ENCODE peak calls at places on chromosomes 5 and 9, in six cellular contexts. I is AG09309, J is dorsolateral prefrontal cortex, U is heart left ventricle, D is HT1080, L is HTR-8/SVneo. W is an unnamed sample.

GRCh38 chr9:116979461-116979860 is 292.4 kb downstream of the TRIM32 start:
- DNase-seq in U (no peak), I (no peak), D (peak; percentile 67), L (no peak), J (no peak), W (no peak)

GRCh38 chr5:142869883-142870282 is 99.7 kb downstream of the ARHGAP26 start:
- DNase-seq in L (no peak), J (no peak), U (no peak), I (no peak), D (peak; percentile 16), W (no peak)

GRCh38 chr5:54924487-54924886 is 60.9 kb downstream of the ESM1 start:
- DNase-seq in L (no peak), J (no peak), U (no peak), D (no peak), I (no peak), W (no peak)

GRCh38 chr9:99666571-99666970 is 155.1 kb upstream of the NR4A3 start:
- DNase-seq in D (no peak), U (no peak), I (no peak), L (no peak), J (no peak), W (no peak)

GRCh38 chr5:114924784-114925183 is 244.9 kb downstream of the TRIM36 start:
- DNase-seq in D (peak; percentile 11), U (no peak), I (no peak), L (no peak), J (no peak), W (no peak)

GRCh38 chr5:76082790-76083554 is at the start of gene SV2C:
- DNase-seq in D (peak; percentile 5), U (no peak), I (no peak), L (peak; percentile 4), J (no peak), W (no peak)

GRCh38 chr9:110069326-110070248 is 138.4 kb downstream of the C9orf152 start:
- DNase-seq in U (peak; percentile 70), I (peak; percentile 89), L (peak; percentile 54), D (peak; percentile 97), J (no peak), W (peak; percentile 53)

GRCh38 chr9:106104887-106105286 is 410.5 kb downstream of the TMEM38B start:
- DNase-seq in D (no peak), U (no peak), I (no peak), J (no peak), L (no peak), W (no peak)

GRCh38 chr9:127970401-127971313 is 10.1 kb downstream of the EEIG1 start:
- DNase-seq in U (peak; percentile 27), J (no peak), D (no peak), I (no peak), L (no peak), W (no peak)

GRCh38 chr5:14110196-14110595 is 32.9 kb upstream of the TRIO start:
- DNase-seq in D (no peak), L (no peak), J (no peak), U (no peak), I (no peak), W (no peak)

GRCh38 chr9:134629061-134629585 is 12.5 kb upstream of the COL5A1 start:
- DNase-seq in L (no peak), I (no peak), J (peak; percentile 16), U (no peak), D (no peak), W (no peak)

GRCh38 chr5:87599778-87600177 is 187.0 kb upstream of the CCNH start:
- DNase-seq in U (no peak), I (no peak), L (no peak), J (no peak), D (no peak), W (no peak)

GRCh38 chr9:8571648-8572047 is 772.1 kb upstream of the DMAC1 start:
- DNase-seq in U (no peak), J (no peak), I (no peak), D (no peak), L (no peak), W (no peak)

GRCh38 chr9:109319072-109319630 is 1.7 kb downstream of the EPB41L4B start:
- DNase-seq in D (no peak), U (no peak), J (no peak), L (no peak), I (no peak), W (no peak)

GRCh38 chr9:135991771-135992170 is 30.6 kb upstream of the UBAC1 start:
- DNase-seq in J (no peak), U (peak; percentile 26), L (no peak), I (no peak), D (no peak), W (no peak)

W was measured in AG04450.